ENCODE peak calls at places on chromosomes 4 and X, in seven cellular contexts. H, I, F, S, U, V and P are unnamed samples.

GRCh38 chr4:181308476-181309170 is 934.6 kb upstream of the TENM3 start:
- DNase-seq in S (no peak), F (no peak), I (no peak), V (no peak), H (no peak), U (no peak), P (no peak)

GRCh38 chrX:154097597-154098541 is at the start of gene MECP2:
- DNase-seq in I (peak; percentile 95), U (peak; percentile 90), V (peak; percentile 94), F (peak; percentile 67), S (peak; percentile 90), H (peak; percentile 88), P (peak; percentile 16)

GRCh38 chrX:109710181-109710580 is 22.9 kb downstream of the ACSL4 start:
- DNase-seq in U (no peak), F (no peak), I (no peak), S (no peak), H (peak; percentile 50), V (no peak), P (no peak)

GRCh38 chr4:80091184-80091583 is 18.2 kb upstream of the ANTXR2 start:
- DNase-seq in H (peak; percentile 11), F (no peak), S (no peak), U (no peak), I (no peak), V (no peak), P (no peak)

GRCh38 chrX:56728321-56728720 is 722 bp upstream of the NBDY start:
- DNase-seq in F (no peak), I (no peak), V (no peak), H (peak; percentile 9), U (peak; percentile 38), S (no peak), P (no peak)

GRCh38 chrX:17023670-17024069 is 77.2 kb downstream of the REPS2 start:
- DNase-seq in V (no peak), F (no peak), U (no peak), S (no peak), H (no peak), I (no peak), P (no peak)

GRCh38 chr4:152860057-152860456 is 76.1 kb upstream of the FHDC1 start:
- DNase-seq in I (no peak), V (no peak), F (no peak), H (peak; percentile 35), U (no peak), S (no peak), P (no peak)

GRCh38 chrX:24902808-24903207 is 113.0 kb downstream of the ARX start:
- DNase-seq in F (no peak), H (peak; percentile 76), U (no peak), V (no peak), S (no peak), I (no peak), P (no peak)

GRCh38 chrX:71118985-71119535 is 664 bp downstream of the MED12 start:
- DNase-seq in H (no peak), U (no peak), I (no peak), F (no peak), S (no peak), V (no peak), P (no peak)

GRCh38 chr4:157220026-157220881 is at the start of gene GRIA2:
- DNase-seq in H (peak; percentile 67), S (peak; percentile 70), I (peak; percentile 15), U (no peak), F (peak; percentile 48), V (no peak), P (no peak)

GRCh38 chr4:120773641-120774040 is 148.9 kb downstream of the PRDM5 start:
- DNase-seq in F (no peak), U (peak; percentile 67), H (no peak), S (no peak), I (no peak), V (no peak), P (no peak)

GRCh38 chr4:28557755-28558154 is 1697.1 kb downstream of the STIM2 start:
- DNase-seq in V (no peak), H (peak; percentile 21), F (no peak), I (no peak), S (no peak), U (no peak), P (no peak)

GRCh38 chr4:182382941-182383340 is 139.7 kb downstream of the TENM3 start:
- DNase-seq in H (no peak), I (no peak), S (no peak), U (no peak), F (no peak), V (no peak), P (no peak)

GRCh38 chr4:165326831-165327210 is 648 bp upstream of the MSMO1 start:
- DNase-seq in H (no peak), I (peak; percentile 14), U (peak; percentile 62), S (no peak), F (no peak), V (peak; percentile 30), P (no peak)

GRCh38 chr4:10577495-10577894 is 107.1 kb downstream of the CLNK start:
- DNase-seq in U (no peak), H (no peak), V (no peak), I (no peak), F (no peak), S (no peak), P (no peak)

GRCh38 chr4:113718252-113718651 is 43.3 kb downstream of the CAMK2D start:
- DNase-seq in F (no peak), I (no peak), H (no peak), S (no peak), V (no peak), U (no peak), P (no peak)

GRCh38 chr4:81164126-81164525 is 50.9 kb downstream of the PRKG2 start:
- DNase-seq in U (no peak), V (peak; percentile 52), H (no peak), I (no peak), F (no peak), S (no peak), P (no peak)

GRCh38 chr4:25834411-25835107 is 28.2 kb downstream of the SEL1L3 start:
- DNase-seq in S (no peak), U (no peak), F (no peak), I (no peak), V (no peak), H (no peak), P (no peak)

GRCh38 chrX:48816014-48816810 is 10.1 kb upstream of the ERAS start:
- DNase-seq in S (no peak), U (peak; percentile 3), H (no peak), V (no peak), F (no peak), I (no peak), P (no peak)

GRCh38 chr4:145289403-145290076 is 109.2 kb upstream of the OTUD4 start:
- DNase-seq in I (no peak), U (no peak), F (no peak), H (peak; percentile 87), V (no peak), S (no peak), P (no peak)

GRCh38 chr4:90825849-90826248 is 698.7 kb downstream of the CCSER1 start:
- DNase-seq in H (no peak), F (no peak), V (no peak), S (no peak), U (no peak), I (no peak), P (no peak)

GRCh38 chr4:90824266-90825167 is 697.3 kb downstream of the CCSER1 start:
- DNase-seq in V (no peak), H (no peak), U (no peak), S (no peak), I (no peak), F (no peak), P (no peak)
- H3K27ac ChIP-seq in V (no peak overlapping the region), H (no peak overlapping the region), U (no peak overlapping the region), S (no peak overlapping the region), I (no peak overlapping the region), F (no peak overlapping the region), P (no peak overlapping the region)

GRCh38 chr4:133268205-133268604 is 119.1 kb downstream of the PCDH10 start:
- DNase-seq in F (no peak), U (no peak), S (no peak), H (no peak), V (no peak), I (no peak), P (no peak)

GRCh38 chr4:133263082-133263481 is 114.0 kb downstream of the PCDH10 start:
- DNase-seq in S (no peak), F (no peak), U (no peak), I (no peak), V (no peak), H (no peak), P (no peak)
- H3K27ac ChIP-seq in S (no peak overlapping the region), F (no peak overlapping the region), U (no peak overlapping the region), I (no peak overlapping the region), V (no peak overlapping the region), H (no peak overlapping the region), P (no peak overlapping the region)

GRCh38 chr4:160414516-160414915 is 1311.6 kb downstream of the RAPGEF2 start:
- DNase-seq in V (no peak), F (no peak), U (no peak), S (no peak), H (no peak), I (no peak), P (no peak)
- H3K27ac ChIP-seq in V (no peak overlapping the region), F (no peak overlapping the region), U (no peak overlapping the region), S (no peak overlapping the region), H (no peak overlapping the region), I (no peak overlapping the region), P (no peak overlapping the region)

GRCh38 chr4:36321176-36321575 is 39.8 kb downstream of the DTHD1 start:
- DNase-seq in V (no peak), I (no peak), U (no peak), S (no peak), H (no peak), F (no peak), P (no peak)
- H3K27ac ChIP-seq in V (no peak overlapping the region), I (no peak overlapping the region), U (no peak overlapping the region), S (no peak overlapping the region), H (no peak overlapping the region), F (no peak overlapping the region), P (no peak overlapping the region)

DNA sequence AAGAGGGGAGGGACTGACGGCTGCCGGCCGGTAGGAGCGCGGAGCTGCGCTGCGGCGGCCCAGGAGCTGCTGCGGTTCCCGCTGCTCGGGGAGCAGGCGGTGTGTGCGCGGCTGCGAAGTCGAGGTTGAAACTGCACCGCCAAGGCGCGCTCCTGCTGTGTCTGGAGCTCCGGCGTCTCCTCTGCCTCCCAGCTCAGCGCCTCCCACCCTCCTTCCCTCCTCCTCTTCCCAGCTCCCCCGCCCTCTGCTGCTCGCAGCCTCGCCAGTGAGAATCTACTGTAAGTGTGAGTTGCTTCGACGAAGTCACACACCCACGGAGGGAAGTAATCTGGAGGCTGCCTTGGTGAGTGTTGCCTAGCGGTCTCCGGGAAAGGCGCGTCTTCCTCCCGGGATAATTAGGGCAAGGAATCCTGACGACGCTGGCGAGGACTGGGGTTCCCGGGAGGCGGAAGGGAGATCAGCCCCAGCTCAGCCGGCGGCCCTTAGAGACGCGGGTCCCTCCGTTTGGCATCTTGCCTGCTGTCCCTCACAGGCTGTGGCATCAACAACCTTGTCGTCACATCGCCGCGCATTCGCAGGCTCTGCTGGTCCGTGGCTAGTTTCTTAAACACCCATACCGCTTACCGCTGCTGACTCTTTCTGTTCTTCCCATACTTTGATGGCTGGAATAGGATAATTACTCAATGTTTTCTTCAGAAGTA is at the start of gene EPHA5:
- DNase-seq in S (no peak), F (peak; percentile 54), V (no peak), I (no peak), H (peak; percentile 98), U (no peak), P (no peak)
- H3K27ac ChIP-seq in S (no peak within 1 kb of the TSS), F (no peak within 1 kb of the TSS), V (no peak within 1 kb of the TSS), I (peak within 1 kb of the TSS; percentile 48), H (no peak within 1 kb of the TSS), U (no peak within 1 kb of the TSS), P (no peak within 1 kb of the TSS)

GRCh38 chr4:95129036-95129435 is 371.3 kb downstream of the BMPR1B start:
- DNase-seq in U (no peak), H (peak; percentile 33), S (no peak), V (no peak), I (no peak), F (no peak), P (no peak)
- H3K27ac ChIP-seq in U (no peak overlapping the region), H (no peak overlapping the region), S (no peak overlapping the region), V (no peak overlapping the region), I (peak overlapping the region; percentile 81), F (no peak overlapping the region), P (peak overlapping the region; percentile 51)